ENCODE peak calls at places on chromosomes 3 and 15, in four cellular contexts. One of them, this sample, is unnamed.

GRCh38 chr15:89870688-89871288 is 23.0 kb downstream of the AP3S2 start:
- DNase-seq in OCI-LY7: no peak
- DNase-seq in upper lobe of left lung: no peak
- DNase-seq in IMR-90: no peak
- DNase-seq in this sample: no peak

GRCh38 chr3:133479895-133480669 is 80.2 kb downstream of the BFSP2 start:
- DNase-seq in OCI-LY7: peak
- DNase-seq in upper lobe of left lung: no peak
- DNase-seq in IMR-90: no peak
- DNase-seq in this sample: no peak

GRCh38 chr3:197350446-197350845 is 52.0 kb upstream of the DLG1 start:
- DNase-seq in OCI-LY7: no peak
- DNase-seq in upper lobe of left lung: no peak
- DNase-seq in IMR-90: no peak
- DNase-seq in this sample: no peak

GRCh38 chr3:194092770-194093336 is 43.1 kb upstream of the HES1 start:
- DNase-seq in OCI-LY7: no peak
- DNase-seq in upper lobe of left lung: no peak
- DNase-seq in IMR-90: no peak
- DNase-seq in this sample: no peak

GRCh38 chr3:112640864-112641751 is at the start of gene CCDC80:
- DNase-seq in OCI-LY7: no peak
- DNase-seq in upper lobe of left lung: no peak
- DNase-seq in IMR-90: peak
- DNase-seq in this sample: peak

GRCh38 chr3:50490438-50490970 is 12.9 kb downstream of the CACNA2D2 start:
- DNase-seq in OCI-LY7: peak
- DNase-seq in upper lobe of left lung: no peak
- DNase-seq in IMR-90: no peak
- DNase-seq in this sample: no peak

GRCh38 chr3:14410501-14411165 is 8.2 kb downstream of the SLC6A6 start:
- DNase-seq in OCI-LY7: peak
- DNase-seq in upper lobe of left lung: no peak
- DNase-seq in IMR-90: peak
- DNase-seq in this sample: peak

GRCh38 chr3:152508705-152509104 is 240.0 kb downstream of the MBNL1 start:
- DNase-seq in OCI-LY7: peak
- DNase-seq in upper lobe of left lung: no peak
- DNase-seq in IMR-90: no peak
- DNase-seq in this sample: peak

GRCh38 chr3:197487911-197488391 is 67.8 kb downstream of the BDH1 start:
- DNase-seq in OCI-LY7: no peak
- DNase-seq in upper lobe of left lung: no peak
- DNase-seq in IMR-90: peak
- DNase-seq in this sample: peak

GRCh38 chr3:141728355-141728892 is 9.7 kb upstream of the RNF7 start:
- DNase-seq in OCI-LY7: no peak
- DNase-seq in upper lobe of left lung: no peak
- DNase-seq in IMR-90: no peak
- DNase-seq in this sample: no peak

GRCh38 chr15:25437751-25438600 is 848 bp downstream of the UBE3A start:
- DNase-seq in OCI-LY7: peak
- DNase-seq in upper lobe of left lung: peak
- DNase-seq in IMR-90: peak
- DNase-seq in this sample: peak

GRCh38 chr15:48467801-48468200 is 136.6 kb downstream of the DUT start:
- DNase-seq in OCI-LY7: no peak
- DNase-seq in upper lobe of left lung: no peak
- DNase-seq in IMR-90: no peak
- DNase-seq in this sample: no peak

GRCh38 chr3:113275876-113276580 is 64.7 kb downstream of the BOC start:
- DNase-seq in OCI-LY7: peak
- DNase-seq in upper lobe of left lung: no peak
- DNase-seq in IMR-90: peak
- DNase-seq in this sample: peak

GRCh38 chr3:177199206-177199765 is 2.0 kb upstream of the TBL1XR1 start:
- DNase-seq in OCI-LY7: no peak
- DNase-seq in upper lobe of left lung: no peak
- DNase-seq in IMR-90: no peak
- DNase-seq in this sample: no peak

GRCh38 chr3:181689546-181689945 is 22.2 kb upstream of the SOX2 start:
- DNase-seq in OCI-LY7: no peak
- DNase-seq in upper lobe of left lung: no peak
- DNase-seq in IMR-90: no peak
- DNase-seq in this sample: no peak

GRCh38 chr15:35693286-35693685 is 147.3 kb upstream of the DPH6 start:
- DNase-seq in OCI-LY7: no peak
- DNase-seq in upper lobe of left lung: no peak
- DNase-seq in IMR-90: peak
- DNase-seq in this sample: peak

GRCh38 chr3:58660998-58661397 is 5.6 kb downstream of the FAM3D start:
- DNase-seq in OCI-LY7: no peak
- DNase-seq in upper lobe of left lung: no peak
- DNase-seq in IMR-90: no peak
- DNase-seq in this sample: no peak

GRCh38 chr15:77418341-77419049 is 1.4 kb downstream of the PEAK1 start:
- DNase-seq in OCI-LY7: no peak
- DNase-seq in upper lobe of left lung: no peak
- DNase-seq in IMR-90: peak
- DNase-seq in this sample: peak

GRCh38 chr15:61102281-61102680 is 126.8 kb downstream of the RORA start:
- DNase-seq in OCI-LY7: no peak
- DNase-seq in upper lobe of left lung: no peak
- DNase-seq in IMR-90: no peak
- DNase-seq in this sample: no peak

GRCh38 chr3:70889162-70890045 is 577.0 kb upstream of the MDFIC2 start:
- DNase-seq in OCI-LY7: no peak
- DNase-seq in upper lobe of left lung: no peak
- DNase-seq in IMR-90: peak
- DNase-seq in this sample: peak